ENCODE peak calls at places on chromosome 4, in six cellular contexts. X, R, F, U, P and A are unnamed samples.

GRCh38 chr4:170089274-170089742 is 448 bp downstream of the AADAT start:
- DNase-seq in U (no peak), R (peak; percentile 16), F (peak; percentile 41), P (peak; percentile 49), X (no peak), A (no peak)

GRCh38 chr4:25925486-25926201 is 11.6 kb downstream of the SMIM20 start:
- DNase-seq in F (peak; percentile 37), X (no peak), R (peak; percentile 45), U (peak; percentile 51), P (no peak), A (peak; percentile 66)

GRCh38 chr4:67521506-67521905 is 23.8 kb downstream of the CENPC start:
- DNase-seq in X (no peak), P (no peak), U (no peak), F (no peak), R (no peak), A (no peak)

GRCh38 chr4:57220172-57220571 is 110.0 kb upstream of the IGFBP7 start:
- DNase-seq in U (no peak), R (no peak), X (no peak), F (no peak), P (no peak), A (no peak)

GRCh38 chr4:130043796-130044195 is 947.8 kb downstream of the C4orf33 start:
- DNase-seq in P (peak; percentile 23), U (no peak), R (no peak), F (peak; percentile 20), X (no peak), A (no peak)

GRCh38 chr4:144176476-144176875 is 36.0 kb upstream of the GYPA start:
- DNase-seq in F (no peak), U (no peak), X (no peak), P (no peak), R (no peak), A (no peak)

GRCh38 chr4:125482822-125483221 is 168.1 kb downstream of the FAT4 start:
- DNase-seq in R (no peak), F (no peak), P (no peak), U (no peak), X (no peak), A (no peak)

GRCh38 chr4:13783800-13784411 is 156.4 kb upstream of the BOD1L1 start:
- DNase-seq in R (no peak), F (no peak), U (no peak), P (no peak), X (no peak), A (no peak)

GRCh38 chr4:153880983-153881382 is 92.1 kb upstream of the SFRP2 start:
- DNase-seq in P (no peak), R (no peak), F (no peak), X (no peak), U (no peak), A (no peak)

GRCh38 chr4:139876328-139876941 is 210.8 kb downstream of the MGST2 start:
- DNase-seq in F (no peak), X (no peak), U (no peak), R (no peak), P (no peak), A (no peak)

GRCh38 chr4:82901129-82901718 is 689 bp downstream of the THAP9 start:
- DNase-seq in R (no peak), F (no peak), X (no peak), U (no peak), P (no peak), A (no peak)

GRCh38 chr4:48237996-48238645 is 31.5 kb downstream of the TEC start:
- DNase-seq in P (no peak), F (peak; percentile 9), R (no peak), U (no peak), X (no peak), A (no peak)

GRCh38 chr4:107699466-107700206 is 20.4 kb downstream of the PAPSS1 start:
- DNase-seq in F (no peak), P (no peak), R (no peak), X (no peak), U (no peak), A (no peak)

GRCh38 chr4:133084421-133084820 is 64.7 kb upstream of the PCDH10 start:
- DNase-seq in U (no peak), X (no peak), F (no peak), P (no peak), R (no peak), A (no peak)

GRCh38 chr4:128859887-128860774 is 50.6 kb downstream of the JADE1 start:
- DNase-seq in F (peak; percentile 19), P (peak; percentile 1), U (no peak), X (no peak), R (no peak), A (no peak)

GRCh38 chr4:169620846-169621228 is 459 bp downstream of the CLCN3 start:
- DNase-seq in P (no peak), U (no peak), R (no peak), F (peak; percentile 36), X (no peak), A (no peak)

GRCh38 chr4:184937745-184938144 is 80.5 kb upstream of the HELT start:
- DNase-seq in F (peak; percentile 6), R (no peak), X (no peak), P (no peak), U (no peak), A (no peak)

GRCh38 chr4:118783887-118784286 is 52.0 kb downstream of the SEC24D start:
- DNase-seq in U (no peak), R (no peak), P (no peak), F (no peak), X (no peak), A (no peak)

GRCh38 chr4:165299399-165300060 is 27.9 kb upstream of the MSMO1 start:
- DNase-seq in R (no peak), U (no peak), F (no peak), X (no peak), P (no peak), A (no peak)

GRCh38 chr4:34636623-34637022 is 1607.7 kb downstream of the ARAP2 start:
- DNase-seq in P (no peak), X (no peak), R (no peak), U (no peak), F (no peak), A (no peak)

GRCh38 chr4:165294907-165295306 is 32.6 kb upstream of the MSMO1 start:
- DNase-seq in P (no peak), U (peak; percentile 65), F (no peak), R (no peak), X (no peak), A (peak; percentile 25)

GRCh38 chr4:47876784-47877183 is 37.6 kb downstream of the NFXL1 start:
- DNase-seq in X (no peak), R (no peak), U (no peak), P (no peak), F (no peak), A (no peak)

GRCh38 chr4:20532871-20533870 is 167.1 kb upstream of the PACRGL start:
- DNase-seq in P (no peak), R (no peak), F (peak; percentile 62), U (no peak), X (no peak), A (no peak)

GRCh38 chr4:15577508-15577907 is 77.6 kb downstream of the FBXL5 start:
- DNase-seq in X (no peak), R (no peak), P (peak; percentile 27), U (no peak), F (peak; percentile 23), A (no peak)

GRCh38 chr4:73170518-73171198 is 87.9 kb downstream of the ANKRD17 start:
- DNase-seq in P (no peak), X (no peak), F (no peak), R (no peak), U (no peak), A (no peak)

GRCh38 chr4:140163029-140163810 is 9.2 kb upstream of the MAML3 start:
- DNase-seq in F (peak; percentile 6), U (no peak), P (no peak), R (no peak), X (no peak), A (no peak)

GRCh38 chr4:85701881-85702321 is 227.0 kb downstream of the ARHGAP24 start:
- DNase-seq in R (no peak), F (no peak), U (no peak), X (no peak), P (no peak), A (peak; percentile 45)

GRCh38 chr4:118740869-118741268 is 55.7 kb downstream of the METTL14 start:
- DNase-seq in R (no peak), P (no peak), F (peak; percentile 57), X (no peak), U (no peak), A (peak; percentile 8)

GRCh38 chr4:102341201-102341600 is 4.1 kb downstream of the SLC39A8 start:
- DNase-seq in F (no peak), X (no peak), U (no peak), P (no peak), R (no peak), A (no peak)

GRCh38 chr4:3168029-3168428 is 80.9 kb upstream of the MSANTD1 start:
- DNase-seq in P (no peak), U (no peak), F (peak; percentile 6), X (no peak), R (no peak), A (no peak)

GRCh38 chr4:100935090-100935489 is 412.2 kb downstream of the PPP3CA start:
- DNase-seq in P (no peak), X (no peak), F (peak; percentile 8), R (no peak), U (no peak), A (no peak)

GRCh38 chr4:162131256-162131655 is 32.5 kb downstream of the FSTL5 start:
- DNase-seq in P (no peak), X (no peak), U (no peak), R (no peak), F (peak; percentile 17), A (no peak)